ENCODE peak calls at places on chromosomes 16 and 17, in seven cellular contexts. B is esophagus squamous epithelium; F is NCI-H1694 treated with DMSO at 0.1 percent for 48 hours; S is stimulated activated CD8-positive, alpha-beta memory T cell treated with anti-CD3 and anti-CD28 coated beads, Interleukin-4, amount 100 ng/mL, for 1 hour; O is COLO829; N is astrocyte of the spinal cord; E is psoas muscle. J is an unnamed sample.

GRCh38 chr17:63082273-63082861 is 116.3 kb downstream of the TANC2 start:
- DNase-seq in B (no peak), F (peak), S (no peak), O (peak), N (peak), E (no peak), J (no peak)

GRCh38 chr17:48517478-48517877 is 13.3 kb downstream of the HOXB1 start:
- DNase-seq in B (no peak), F (no peak), S (no peak), O (no peak), N (no peak), E (no peak), J (no peak)

GRCh38 chr17:62713096-62713870 is 85.8 kb downstream of the MRC2 start:
- DNase-seq in B (no peak), F (no peak), S (no peak), O (no peak), N (no peak), E (no peak), J (no peak)

GRCh38 chr16:14500791-14501190 is 129.3 kb downstream of the PARN start:
- DNase-seq in B (no peak), F (peak), S (no peak), O (no peak), N (no peak), E (no peak), J (no peak)

GRCh38 chr17:80847506-80848230 is 144.0 kb upstream of the CHMP6 start:
- DNase-seq in B (no peak), F (no peak), S (peak), O (no peak), N (no peak), E (peak), J (no peak)

GRCh38 chr16:82639666-82640336 is 13.0 kb downstream of the CDH13 start:
- DNase-seq in B (no peak), F (no peak), S (peak), O (peak), N (peak), E (peak), J (no peak)

GRCh38 chr17:33137411-33137810 is 145.8 kb downstream of the SPACA3 start:
- DNase-seq in B (no peak), F (no peak), S (no peak), O (no peak), N (no peak), E (no peak), J (no peak)

GRCh38 chr16:81008151-81008789 is 1.3 kb downstream of the CENPN start:
- DNase-seq in B (no peak), F (no peak), S (no peak), O (no peak), N (no peak), E (no peak), J (no peak)

GRCh38 chr17:40095356-40095943 is 4.9 kb downstream of the NR1D1 start:
- DNase-seq in B (no peak), F (no peak), S (no peak), O (no peak), N (no peak), E (peak), J (no peak)

GRCh38 chr17:40130352-40131042 is 8.7 kb downstream of the MSL1 start:
- DNase-seq in B (no peak), F (no peak), S (no peak), O (no peak), N (no peak), E (no peak), J (no peak)

GRCh38 chr17:35537569-35538209 is at the start of gene SLFN12L:
- DNase-seq in B (no peak), F (no peak), S (no peak), O (no peak), N (no peak), E (no peak), J (no peak)

J was measured in GOT3.